ENCODE peak calls at places on chromosomes 2 and 18, in eight cellular contexts. B, Q, Z, Y, C, H, I and O are unnamed samples.

GRCh38 chr2:120486946-120487345 is 141.0 kb downstream of the INHBB start:
- DNase-seq in Y (peak; percentile 19), B (no peak), Z (no peak), Q (no peak), C (peak; percentile 51), H (no peak), I (no peak), O (no peak)

GRCh38 chr2:207734264-207734635 is 22.8 kb downstream of the CCNYL1 start:
- DNase-seq in C (peak; percentile 20), H (no peak), B (peak; percentile 51), I (no peak), Y (peak; percentile 58), Z (no peak), Q (no peak), O (peak; percentile 59)

GRCh38 chr18:59085797-59086196 is 53.9 kb upstream of the SEC11C start:
- DNase-seq in Q (no peak), C (no peak), H (no peak), B (peak; percentile 15), Y (peak; percentile 2), I (peak; percentile 71), Z (no peak), O (no peak)

GRCh38 chr2:41865263-41865662 is 182.6 kb upstream of the PKDCC start:
- DNase-seq in B (no peak), I (no peak), Q (no peak), Z (no peak), H (no peak), C (no peak), Y (no peak), O (no peak)

GRCh38 chr2:112728029-112728362 is 7.2 kb downstream of the NT5DC4 start:
- DNase-seq in B (no peak), Q (no peak), Y (no peak), I (no peak), H (no peak), Z (no peak), C (no peak), O (no peak)

GRCh38 chr2:150675807-150676206 is 188.3 kb upstream of the RND3 start:
- DNase-seq in Z (no peak), C (no peak), I (no peak), B (no peak), Y (no peak), H (no peak), Q (no peak), O (no peak)

GRCh38 chr2:68193144-68193543 is 35.5 kb downstream of the PNO1 start:
- DNase-seq in I (peak; percentile 78), B (no peak), C (no peak), Z (no peak), Y (no peak), H (no peak), Q (no peak), O (no peak)

GRCh38 chr2:99140056-99140859 is 1.2 kb upstream of the C2orf15 start:
- DNase-seq in H (no peak), Y (no peak), I (peak; percentile 2), B (no peak), C (no peak), Z (no peak), Q (no peak), O (no peak)

GRCh38 chr2:66440011-66440542 is 5.2 kb downstream of the MEIS1 start:
- DNase-seq in H (no peak), Q (no peak), C (no peak), Y (no peak), Z (no peak), I (no peak), B (no peak), O (no peak)

GRCh38 chr2:74374509-74375205 is 5.5 kb downstream of the DCTN1 start:
- DNase-seq in Y (no peak), B (peak; percentile 46), H (no peak), Q (peak; percentile 63), C (no peak), Z (no peak), I (no peak), O (no peak)

GRCh38 chr2:101622210-101622609 is 75.3 kb upstream of the MAP4K4 start:
- DNase-seq in I (no peak), Y (no peak), H (no peak), C (no peak), B (no peak), Z (no peak), Q (no peak), O (no peak)

GRCh38 chr2:71812736-71813135 is 334.9 kb downstream of the CYP26B1 start:
- DNase-seq in Z (no peak), Q (no peak), B (no peak), I (no peak), C (no peak), H (no peak), Y (no peak), O (no peak)

GRCh38 chr2:80028584-80028983 is 276.0 kb downstream of the LRRTM1 start:
- DNase-seq in Z (no peak), I (no peak), Q (no peak), C (no peak), Y (no peak), B (no peak), H (no peak), O (no peak)

GRCh38 chr2:130358420-130359350 is 2.8 kb downstream of the PTPN18 start:
- DNase-seq in C (no peak), I (no peak), Y (no peak), Z (no peak), B (no peak), H (no peak), Q (no peak), O (no peak)

GRCh38 chr2:160368988-160369935 is 124.3 kb downstream of the RBMS1 start:
- DNase-seq in Y (no peak), Z (no peak), Q (no peak), H (no peak), C (no peak), B (peak; percentile 83), I (peak; percentile 47), O (no peak)

GRCh38 chr2:8573234-8573941 is 108.5 kb upstream of the ID2 start:
- DNase-seq in Q (peak; percentile 90), Z (no peak), I (no peak), Y (no peak), B (no peak), H (no peak), C (no peak), O (no peak)

GRCh38 chr2:45872211-45872610 is 220.7 kb downstream of the PRKCE start:
- DNase-seq in Y (no peak), B (peak; percentile 71), Q (no peak), I (no peak), H (no peak), Z (no peak), C (no peak), O (no peak)

GRCh38 chr2:16546128-16546754 is 119.4 kb downstream of the CYRIA start:
- DNase-seq in H (no peak), Z (no peak), C (no peak), B (peak; percentile 49), Y (peak; percentile 67), I (peak; percentile 26), Q (no peak), O (peak; percentile 41)

GRCh38 chr2:28348149-28348567 is 44.5 kb upstream of the FOSL2 start:
- DNase-seq in Z (peak; percentile 82), Y (no peak), H (peak; percentile 26), I (no peak), C (no peak), B (no peak), Q (no peak), O (no peak)

GRCh38 chr2:197113221-197113831 is 186.8 kb upstream of the PGAP1 start:
- DNase-seq in Y (peak; percentile 49), Z (no peak), I (no peak), Q (peak; percentile 45), H (no peak), C (no peak), B (peak; percentile 21), O (peak; percentile 48)

GRCh38 chr2:38632018-38632417 is 29.3 kb upstream of the HNRNPLL start:
- DNase-seq in Q (no peak), I (no peak), B (no peak), H (no peak), Y (no peak), C (no peak), Z (no peak), O (no peak)

GRCh38 chr2:228318218-228318617 is 136.7 kb upstream of the SPHKAP start:
- DNase-seq in H (no peak), Q (no peak), B (peak; percentile 14), C (peak; percentile 23), I (peak; percentile 8), Z (no peak), Y (peak; percentile 46), O (peak; percentile 47)

GRCh38 chr2:132038179-132038882 is 123.4 kb downstream of the ANKRD30BL start:
- DNase-seq in Z (no peak), Q (no peak), Y (no peak), H (no peak), B (no peak), I (no peak), C (no peak), O (no peak)

GRCh38 chr18:22348521-22349316 is 69.0 kb downstream of the CTAGE1 start:
- DNase-seq in I (peak; percentile 96), H (no peak), Y (no peak), C (peak; percentile 41), B (no peak), Q (no peak), Z (no peak), O (no peak)

GRCh38 chr18:48786621-48787522 is 163.9 kb downstream of the SMAD7 start:
- DNase-seq in Q (no peak), C (no peak), I (no peak), Z (peak; percentile 51), Y (no peak), H (no peak), B (no peak), O (no peak)

GRCh38 chr2:20027260-20027677 is 14.8 kb upstream of the MATN3 start:
- DNase-seq in Y (no peak), Z (no peak), I (no peak), Q (no peak), H (no peak), C (no peak), B (no peak), O (no peak)

GRCh38 chr2:175011505-175011904 is 6.3 kb upstream of the CHN1 start:
- DNase-seq in B (no peak), Q (no peak), Z (no peak), C (no peak), H (no peak), I (no peak), Y (no peak), O (no peak)

GRCh38 chr18:46220116-46220515 is 115.9 kb downstream of the HAUS1 start:
- DNase-seq in I (no peak), Q (no peak), B (peak; percentile 84), H (no peak), Y (peak; percentile 44), C (peak; percentile 22), Z (no peak), O (no peak)

GRCh38 chr2:85648619-85649018 is 19.4 kb downstream of the SFTPB start:
- DNase-seq in Q (no peak), Z (no peak), I (no peak), B (peak; percentile 58), C (peak; percentile 41), H (no peak), Y (peak; percentile 31), O (peak; percentile 14)

GRCh38 chr2:91477731-91478672 is 2786.5 kb downstream of the RPIA start:
- DNase-seq in I (peak; percentile 1), Y (no peak), C (no peak), Q (no peak), Z (peak; percentile 78), B (no peak), H (peak; percentile 23), O (no peak)

GRCh38 chr2:9590635-9591034 is 35.0 kb upstream of the ADAM17 start:
- DNase-seq in Y (peak; percentile 58), H (no peak), I (no peak), B (peak; percentile 14), C (no peak), Z (no peak), Q (no peak), O (no peak)

GRCh38 chr18:3525870-3526420 is 76.0 kb downstream of the TGIF1 start:
- DNase-seq in B (peak; percentile 45), I (no peak), Z (peak; percentile 75), C (no peak), H (no peak), Y (no peak), Q (no peak), O (no peak)

GRCh38 chr2:9656270-9656766 is 25.5 kb upstream of the YWHAQ start:
- DNase-seq in H (peak; percentile 27), Q (no peak), I (peak; percentile 91), Y (peak; percentile 89), B (peak; percentile 97), Z (peak; percentile 87), C (peak; percentile 90), O (peak; percentile 21)

GRCh38 chr2:240257940-240258580 is 117.6 kb upstream of the OTOS start:
- DNase-seq in H (no peak), Z (peak; percentile 41), C (no peak), Y (no peak), Q (no peak), I (no peak), B (no peak), O (no peak)